ENCODE peak calls at places on chromosomes 16 and 17, in four cellular contexts. D, L, N and S are unnamed samples.

GRCh38 chr16:89686520-89687091 is at the start of gene CDK10:
- DNase-seq in N (peak; percentile 97), D (no peak), L (no peak), S (peak; percentile 91)

GRCh38 chr16:73094371-73094770 is 46.4 kb upstream of the ZFHX3 start:
- DNase-seq in D (no peak), L (no peak), N (no peak), S (no peak)

GRCh38 chr16:84053237-84053636 is 10.6 kb upstream of the SLC38A8 start:
- DNase-seq in L (no peak), N (no peak), D (no peak), S (no peak)

GRCh38 chr16:24118126-24118821 is 137.9 kb upstream of the CACNG3 start:
- DNase-seq in D (no peak), N (no peak), L (no peak), S (no peak)

GRCh38 chr16:3487521-3488410 is 7.5 kb downstream of the C16orf90 start:
- DNase-seq in N (no peak), D (peak; percentile 32), L (no peak), S (no peak)

GRCh38 chr17:2990396-2990795 is 73.0 kb downstream of the OR1D5 start:
- DNase-seq in L (no peak), N (no peak), D (no peak), S (no peak)

GRCh38 chr16:84593825-84594724 is 23.8 kb downstream of the COTL1 start:
- DNase-seq in L (no peak), D (peak; percentile 36), N (peak; percentile 46), S (no peak)

GRCh38 chr17:2049333-2050245 is 5.3 kb upstream of the HIC1 start:
- DNase-seq in D (no peak), N (peak; percentile 87), L (no peak), S (peak; percentile 78)

GRCh38 chr16:11946433-11946832 is 4.6 kb upstream of the NPIPB2 start:
- DNase-seq in L (no peak), N (no peak), D (no peak), S (no peak)

GRCh38 chr17:80202197-80202596 is 17.9 kb downstream of the SGSH start:
- DNase-seq in D (no peak), L (no peak), N (no peak), S (no peak)

GRCh38 chr17:21242026-21242700 is 11.0 kb downstream of the NATD1 start:
- DNase-seq in D (no peak), L (no peak), N (no peak), S (no peak)

GRCh38 chr17:31431795-31432658 is 40.6 kb downstream of the RAB11FIP4 start:
- DNase-seq in D (peak; percentile 30), N (no peak), L (no peak), S (no peak)

GRCh38 chr17:71023631-71024030 is 854.3 kb downstream of the KCNJ2 start:
- DNase-seq in L (no peak), D (no peak), N (no peak), S (no peak)

GRCh38 chr16:31141489-31142108 is 6.1 kb upstream of the PRSS8 start:
- DNase-seq in L (no peak), N (no peak), D (no peak), S (no peak)

GRCh38 chr17:38704645-38705522 is at the start of gene MLLT6:
- DNase-seq in N (peak; percentile 83), D (peak; percentile 64), L (no peak), S (peak; percentile 65)

GRCh38 chr17:82059272-82060000 is 6.2 kb downstream of the DUS1L start:
- DNase-seq in L (no peak), D (no peak), N (peak; percentile 7), S (no peak)

GRCh38 chr17:75404223-75404738 is 1.2 kb downstream of the GRB2 start:
- DNase-seq in N (peak; percentile 40), D (peak; percentile 83), L (no peak), S (peak; percentile 83)

GRCh38 chr17:34306466-34306865 is 12.8 kb upstream of the CCL8 start:
- DNase-seq in N (no peak), D (no peak), L (peak; percentile 19), S (peak; percentile 75)

GRCh38 chr16:9159839-9160550 is 68.6 kb downstream of the HAPSTR1 start:
- DNase-seq in N (peak; percentile 58), L (peak; percentile 83), D (peak; percentile 67), S (peak; percentile 44)

GRCh38 chr16:53821957-53822625 is 118.1 kb downstream of the FTO start:
- DNase-seq in N (no peak), D (peak; percentile 25), L (no peak), S (no peak)

GRCh38 chr17:77352441-77352840 is 211.7 kb downstream of the SEC14L1 start:
- DNase-seq in N (no peak), L (no peak), D (no peak), S (no peak)

GRCh38 chr17:333626-334396 is 18.8 kb downstream of the RPH3AL start:
- DNase-seq in D (no peak), N (peak; percentile 39), L (no peak), S (peak; percentile 82)

GRCh38 chr16:28293589-28293935 is 1.2 kb downstream of the SBK1 start:
- DNase-seq in N (no peak), D (no peak), L (no peak), S (no peak)

GRCh38 chr16:72455743-72456659 is 284.0 kb upstream of the PMFBP1 start:
- DNase-seq in D (peak; percentile 88), N (no peak), L (no peak), S (peak; percentile 20)

GRCh38 chr17:18965530-18966236 is 13.7 kb downstream of the SLC5A10 start:
- DNase-seq in L (no peak), D (no peak), N (no peak), S (no peak)

GRCh38 chr17:39564201-39564828 is 43.4 kb downstream of the NEUROD2 start:
- DNase-seq in N (peak; percentile 45), D (no peak), L (no peak), S (no peak)

GRCh38 chr16:4787627-4788482 is at the start of gene SEPTIN12:
- DNase-seq in D (no peak), N (peak; percentile 28), L (no peak), S (no peak)

GRCh38 chr17:9241774-9242496 is 220.6 kb downstream of the NTN1 start:
- DNase-seq in D (no peak), L (no peak), N (no peak), S (no peak)

GRCh38 chr16:67537270-67537635 is 8.6 kb downstream of the RIPOR1 start:
- DNase-seq in L (no peak), N (no peak), D (no peak), S (peak; percentile 79)

GRCh38 chr17:6938637-6939036 is 57.2 kb upstream of the ALOX12 start:
- DNase-seq in D (no peak), L (no peak), N (no peak), S (no peak)

GRCh38 chr17:61205406-61205805 is 194.2 kb upstream of the TBX2 start:
- DNase-seq in N (no peak), D (no peak), L (no peak), S (no peak)

GRCh38 chr17:57874434-57875108 is 24.7 kb upstream of the MRPS23 start:
- DNase-seq in N (no peak), L (peak; percentile 64), D (no peak), S (peak; percentile 94)

GRCh38 chr17:57413848-57414651 is 157.7 kb downstream of the MSI2 start:
- DNase-seq in D (peak; percentile 98), N (no peak), L (no peak), S (no peak)

DNA sequence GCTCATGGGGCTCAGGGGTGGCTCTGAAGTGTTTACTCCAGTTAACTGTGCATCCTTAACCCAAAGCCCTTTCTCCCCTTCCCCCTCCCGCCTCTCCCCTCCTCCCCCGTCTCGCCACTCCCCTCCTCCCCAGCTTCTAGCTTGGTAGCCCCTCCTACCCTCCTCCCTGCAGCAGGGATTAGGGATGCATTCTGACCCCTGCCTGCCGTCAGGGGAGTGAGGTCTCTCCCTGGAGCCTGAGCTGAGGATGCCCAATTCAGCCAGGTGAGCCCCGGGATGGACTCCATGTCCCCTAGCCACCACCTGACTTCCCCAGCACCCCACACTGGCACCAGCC is 1.6 kb downstream of the HS3ST6 start:
- DNase-seq in L (no peak), N (no peak), D (no peak), S (no peak)
- TF ChIP-seq JUN in L (no peak), N (no peak), D (no peak), S (no peak)

DNA sequence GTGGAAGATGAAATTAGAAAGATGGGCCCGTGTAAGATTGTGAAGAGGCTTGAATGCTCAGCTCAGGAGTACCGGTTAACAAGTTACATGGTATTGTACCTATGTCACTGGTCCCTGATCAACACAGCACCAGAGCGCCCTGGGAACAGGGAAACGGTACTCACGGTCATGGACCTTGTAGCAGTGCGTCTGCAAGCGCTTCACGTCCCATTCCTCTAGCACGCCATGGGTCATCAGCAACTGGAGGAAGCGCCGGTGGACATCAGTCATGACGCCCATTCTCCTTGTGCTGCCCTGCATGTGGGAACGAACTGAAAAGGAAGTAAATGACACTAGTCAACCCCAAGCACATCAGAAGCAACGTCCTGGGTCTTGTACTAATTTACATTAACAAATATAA is 11.3 kb downstream of the NSMCE1 start:
- DNase-seq in D (no peak), L (no peak), N (no peak), S (no peak)
- H2AFZ ChIP-seq in D (no peak overlapping the region), L (no peak overlapping the region), N (no peak overlapping the region), S (no peak overlapping the region)

GRCh38 chr17:40803617-40804082 is 3.9 kb upstream of the KRT28 start:
- DNase-seq in L (no peak), D (peak; percentile 77), N (peak; percentile 88), S (peak; percentile 71)
- TF ChIP-seq JUN in L (no peak), D (peak; percentile 40), N (no peak), S (no peak)

DNA sequence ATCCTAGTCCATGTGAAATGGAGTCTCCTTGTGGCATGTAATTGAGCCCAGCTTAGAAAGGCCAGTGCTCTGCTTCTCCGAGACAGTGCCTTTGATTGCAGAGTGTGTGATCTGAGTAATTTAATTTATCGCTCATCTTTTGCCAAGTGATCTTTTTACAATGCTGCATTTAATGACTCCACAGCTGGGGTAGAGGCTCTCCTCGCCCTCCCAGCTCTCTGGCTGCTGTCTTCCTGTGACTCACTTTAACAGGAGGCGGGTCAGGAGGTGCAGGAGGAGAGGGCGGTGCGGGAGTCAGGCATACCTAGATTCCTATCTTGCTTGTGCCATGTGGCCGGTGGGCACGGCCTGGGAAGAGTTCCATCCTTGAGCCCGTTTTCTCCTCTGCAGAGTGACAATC is 113.4 kb upstream of the FOXF1 start:
- DNase-seq in D (no peak), L (no peak), N (no peak), S (peak; percentile 86)
- H2AFZ ChIP-seq in D (no peak overlapping the region), L (peak overlapping the region; percentile 80), N (no peak overlapping the region), S (peak overlapping the region; percentile 44)

DNA sequence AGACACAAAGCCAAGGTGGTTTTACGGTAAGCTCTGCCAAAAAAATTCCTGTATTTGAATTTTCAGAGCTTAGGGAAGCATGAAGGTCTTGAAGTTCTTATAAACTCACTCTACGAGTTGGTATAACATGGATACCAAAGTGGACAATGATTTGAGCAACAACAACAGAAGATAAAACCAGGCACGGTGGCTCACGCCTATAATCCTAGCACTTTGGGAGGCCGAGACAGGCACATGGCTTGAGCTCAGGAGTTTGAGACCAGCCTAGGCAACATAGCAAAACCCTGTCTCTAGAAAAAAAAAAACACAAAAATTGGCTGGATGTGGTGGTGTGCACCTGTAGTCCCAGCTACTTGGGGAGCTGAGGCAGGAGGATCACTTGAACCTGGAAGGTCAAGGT is 12.9 kb upstream of the TOB1 start:
- DNase-seq in N (no peak), D (no peak), L (no peak), S (no peak)
- TF ChIP-seq JUN in N (no peak), D (no peak), L (no peak), S (no peak)